ENCODE peak calls at places on chromosomes 3 and 15, in ten cellular contexts. K is cardiac fibroblast; F is HCT116; U is adrenal gland; A is neural progenitor cell; M is stimulated activated CD4-positive, alpha-beta T cell treated with anti-CD3 and anti-CD28 coated beads, Interleukin-12 subunit alpha, Interleukin-12 subunit beta, amount 100 ng/mL, for 4 hours; G is Peyer's patch; D is NCI-H1105; C is fibroblast of mammary gland; P is fibroblast of lung. W is an unnamed sample.

GRCh38 chr15:76193934-76194333 is 117.3 kb downstream of the ETFA start:
- DNase-seq in M (no peak), K (no peak), F (no peak), G (no peak), C (peak), P (no peak), D (no peak), U (no peak), A (no peak), W (no peak)

GRCh38 chr15:83775738-83776137 is 121.8 kb downstream of the ADAMTSL3 start:
- DNase-seq in U (no peak), M (no peak), P (no peak), G (no peak), C (no peak), D (no peak), A (no peak), F (no peak), K (no peak), W (no peak)

GRCh38 chr3:60557122-60557521 is 694.1 kb downstream of the FHIT start:
- DNase-seq in K (no peak), D (no peak), G (no peak), P (no peak), A (no peak), F (no peak), M (no peak), C (no peak), U (no peak), W (no peak)

GRCh38 chr15:87589134-87589533 is 667.4 kb downstream of the NTRK3 start:
- DNase-seq in K (no peak), C (no peak), D (no peak), U (no peak), G (no peak), M (no peak), A (no peak), F (no peak), P (no peak), W (no peak)

GRCh38 chr15:71472699-71473098 is 337.7 kb upstream of the NR2E3 start:
- DNase-seq in D (no peak), U (no peak), C (no peak), F (no peak), G (no peak), A (no peak), M (no peak), P (no peak), K (no peak), W (no peak)

GRCh38 chr3:127690823-127691452 is 18.2 kb downstream of the ABTB1 start:
- DNase-seq in F (peak), D (peak), G (peak), A (peak), U (peak), M (no peak), C (peak), K (peak), P (peak), W (peak)

GRCh38 chr3:53624467-53624866 is 130.1 kb downstream of the CACNA1D start:
- DNase-seq in G (no peak), A (no peak), M (no peak), C (no peak), P (no peak), D (peak), K (no peak), U (no peak), F (no peak), W (no peak)

GRCh38 chr15:19944261-19944888 is 597.2 kb downstream of the GOLGA6L6 start:
- DNase-seq in A (no peak), F (no peak), M (no peak), K (no peak), P (no peak), C (no peak), G (no peak), D (no peak), U (no peak), W (no peak)

GRCh38 chr3:171753665-171754408 is 56.4 kb downstream of the PLD1 start:
- DNase-seq in G (no peak), F (no peak), U (no peak), D (no peak), P (peak), M (no peak), A (no peak), K (peak), C (peak), W (no peak)

GRCh38 chr3:158731525-158731924 is 732 bp downstream of the RARRES1 start:
- DNase-seq in G (no peak), D (no peak), F (no peak), A (peak), U (no peak), P (peak), M (no peak), K (no peak), C (no peak), W (no peak)

GRCh38 chr15:29596266-29596665 is 226.0 kb downstream of the TJP1 start:
- DNase-seq in D (no peak), G (no peak), C (no peak), M (no peak), A (no peak), F (peak), U (no peak), K (peak), P (peak), W (no peak)

GRCh38 chr3:31696009-31696297 is 163.2 kb downstream of the STT3B start:
- DNase-seq in D (no peak), K (no peak), U (no peak), M (no peak), A (no peak), C (no peak), P (no peak), G (no peak), F (no peak), W (no peak)

GRCh38 chr15:78932216-78932808 is 12.5 kb downstream of the CTSH start:
- DNase-seq in P (no peak), A (no peak), C (no peak), F (no peak), U (peak), D (no peak), M (no peak), K (no peak), G (no peak), W (no peak)

GRCh38 chr3:95424296-95424695 is 1361.4 kb downstream of the NSUN3 start:
- DNase-seq in P (no peak), G (no peak), C (no peak), A (no peak), D (no peak), M (no peak), K (no peak), F (no peak), U (no peak), W (no peak)

GRCh38 chr3:139342054-139342453 is 1.8 kb upstream of the MRPS22 start:
- DNase-seq in D (no peak), G (no peak), A (no peak), M (no peak), K (no peak), F (no peak), P (no peak), C (no peak), U (no peak), W (no peak)

GRCh38 chr15:27623560-27624305 is 475.4 kb downstream of the OCA2 start:
- DNase-seq in P (no peak), M (no peak), F (no peak), K (no peak), A (no peak), U (no peak), D (no peak), C (no peak), G (no peak), W (no peak)

GRCh38 chr3:129971368-129972052 is 3.0 kb upstream of the TRH start:
- DNase-seq in A (peak), K (no peak), F (no peak), P (no peak), G (no peak), U (no peak), C (no peak), D (no peak), M (no peak), W (peak)

GRCh38 chr3:178097576-178097975 is 438.7 kb upstream of the KCNMB2 start:
- DNase-seq in U (peak), K (peak), G (no peak), F (no peak), D (no peak), P (peak), M (no peak), C (peak), A (no peak), W (no peak)

GRCh38 chr15:74291101-74292071 is 55.3 kb downstream of the CCDC33 start:
- DNase-seq in M (peak), A (peak), U (peak), C (peak), K (peak), F (peak), D (no peak), G (peak), P (peak), W (peak)

GRCh38 chr15:79427781-79428598 is 4.1 kb upstream of the MINAR1 start:
- DNase-seq in P (no peak), C (no peak), G (no peak), A (no peak), F (no peak), K (no peak), M (no peak), D (no peak), U (no peak), W (no peak)

GRCh38 chr3:195197764-195198423 is 73.1 kb downstream of the XXYLT1 start:
- DNase-seq in M (no peak), C (peak), G (no peak), U (peak), A (no peak), F (peak), D (no peak), K (peak), P (peak), W (no peak)

GRCh38 chr3:57942872-57943283 is 65.3 kb upstream of the FLNB start:
- DNase-seq in G (no peak), P (no peak), D (no peak), M (no peak), F (no peak), C (no peak), K (no peak), A (no peak), U (peak), W (no peak)

GRCh38 chr15:96444865-96445264 is 114.4 kb downstream of the NR2F2 start:
- DNase-seq in C (no peak), M (no peak), U (no peak), K (no peak), F (no peak), D (no peak), P (no peak), A (no peak), G (no peak), W (no peak)

GRCh38 chr3:170534232-170534631 is 51.6 kb downstream of the SLC7A14 start:
- DNase-seq in U (no peak), P (no peak), M (no peak), K (no peak), C (peak), D (no peak), A (no peak), G (no peak), F (no peak), W (no peak)

GRCh38 chr15:55774113-55774970 is 31.4 kb upstream of the PRTG start:
- DNase-seq in F (peak), D (no peak), P (no peak), K (peak), C (peak), A (peak), M (peak), U (peak), G (peak), W (peak)

GRCh38 chr15:42447599-42447998 is 43.3 kb downstream of the ZNF106 start:
- DNase-seq in M (no peak), A (no peak), C (no peak), K (no peak), D (no peak), P (no peak), G (no peak), U (no peak), F (no peak), W (no peak)

GRCh38 chr15:64865998-64866520 is 24.3 kb downstream of the PLEKHO2 start:
- DNase-seq in D (no peak), F (no peak), G (no peak), K (peak), C (peak), M (no peak), U (no peak), A (peak), P (peak), W (peak)

GRCh38 chr15:76973362-76973743 is 21.6 kb upstream of the PSTPIP1 start:
- DNase-seq in G (no peak), C (peak), F (peak), M (peak), U (no peak), D (no peak), K (peak), A (peak), P (peak), W (peak)

GRCh38 chr3:150105886-150106612 is 135.4 kb upstream of the PFN2 start:
- DNase-seq in G (no peak), K (no peak), U (no peak), A (no peak), P (no peak), F (no peak), C (no peak), M (no peak), D (no peak), W (no peak)

GRCh38 chr3:143951351-143951971 is 20.2 kb upstream of the DIPK2A start:
- DNase-seq in F (peak), K (peak), G (no peak), A (peak), C (peak), D (no peak), U (peak), M (peak), P (peak), W (no peak)

W was measured in H9.